ENCODE peak calls at places on chromosome 6, in four cellular contexts. Y is K562, L is transverse colon, W is stomach. T is an unnamed sample.

GRCh38 chr6:168315626-168316025 is 4.0 kb downstream of the DACT2 start:
- DNase-seq in Y (no peak), L (no peak), W (no peak), T (no peak)

GRCh38 chr6:33761922-33762629 is 15.4 kb upstream of the IP6K3 start:
- DNase-seq in Y (peak; percentile 84), L (peak; percentile 83), W (peak; percentile 73), T (no peak)

GRCh38 chr6:154395878-154396277 is 39.3 kb upstream of the IPCEF1 start:
- DNase-seq in Y (no peak), L (no peak), W (no peak), T (no peak)

GRCh38 chr6:93243379-93243778 is 176.0 kb downstream of the EPHA7 start:
- DNase-seq in Y (no peak), L (no peak), W (no peak), T (no peak)

GRCh38 chr6:2667617-2668016 is 83.1 kb downstream of the MYLK4 start:
- DNase-seq in Y (no peak), L (no peak), W (no peak), T (peak; percentile 39)

GRCh38 chr6:35128496-35128895 is 12.6 kb downstream of the TCP11 start:
- DNase-seq in Y (no peak), L (no peak), W (no peak), T (no peak)

GRCh38 chr6:79810878-79811277 is 136.5 kb downstream of the ELOVL4 start:
- DNase-seq in Y (no peak), L (no peak), W (no peak), T (no peak)

GRCh38 chr6:78492351-78493010 is 374.9 kb upstream of the IRAK1BP1 start:
- DNase-seq in Y (no peak), L (no peak), W (no peak), T (no peak)

GRCh38 chr6:105510746-105511145 is 107.9 kb upstream of the PREP start:
- DNase-seq in Y (no peak), L (no peak), W (no peak), T (no peak)

GRCh38 chr6:112934433-112935327 is 587.5 kb downstream of the RFPL4B start:
- DNase-seq in Y (no peak), L (no peak), W (no peak), T (no peak)

GRCh38 chr6:156425374-156425773 is 351.8 kb upstream of the ARID1B start:
- DNase-seq in Y (no peak), L (no peak), W (no peak), T (no peak)

GRCh38 chr6:109961666-109962065 is 16.4 kb upstream of the GPR6 start:
- DNase-seq in Y (no peak), L (no peak), W (no peak), T (no peak)

GRCh38 chr6:113461153-113461897 is 395.8 kb upstream of the MARCKS start:
- DNase-seq in Y (no peak), L (no peak), W (no peak), T (no peak)

GRCh38 chr6:160818934-160819333 is 116.9 kb downstream of the PLG start:
- DNase-seq in Y (no peak), L (no peak), W (no peak), T (no peak)

GRCh38 chr6:138403324-138403800 is 661 bp upstream of the HEBP2 start:
- DNase-seq in Y (peak; percentile 61), L (peak; percentile 56), W (peak; percentile 36), T (peak; percentile 90)

GRCh38 chr6:134814076-134814709 is 135.7 kb downstream of the ALDH8A1 start:
- DNase-seq in Y (no peak), L (no peak), W (no peak), T (no peak)

GRCh38 chr6:119241124-119241491 is 108.5 kb downstream of the MAN1A1 start:
- DNase-seq in Y (no peak), L (no peak), W (no peak), T (no peak)

GRCh38 chr6:55255061-55255571 is 72.2 kb upstream of the GFRAL start:
- DNase-seq in Y (no peak), L (no peak), W (no peak), T (no peak)

GRCh38 chr6:37005061-37005810 is at the start of gene FGD2:
- DNase-seq in Y (peak; percentile 65), L (peak; percentile 59), W (no peak), T (no peak)

GRCh38 chr6:167572841-167573271 is 248.0 kb downstream of the TTLL2 start:
- DNase-seq in Y (no peak), L (no peak), W (no peak), T (peak; percentile 91)

GRCh38 chr6:22251331-22251730 is 45.5 kb downstream of the PRL start:
- DNase-seq in Y (no peak), L (no peak), W (no peak), T (no peak)

GRCh38 chr6:13368716-13369115 is 40.4 kb upstream of the TBC1D7 start:
- DNase-seq in Y (no peak), L (no peak), W (no peak), T (no peak)

GRCh38 chr6:40287296-40287820 is 299.8 kb downstream of the LRFN2 start:
- DNase-seq in Y (no peak), L (no peak), W (no peak), T (no peak)

GRCh38 chr6:145731432-145731831 is 3.9 kb downstream of the EPM2A start:
- DNase-seq in Y (peak; percentile 32), L (no peak), W (no peak), T (no peak)

GRCh38 chr6:127415096-127415495 is 44.1 kb downstream of the KIAA0408 start:
- DNase-seq in Y (no peak), L (no peak), W (no peak), T (no peak)

GRCh38 chr6:18362058-18362561 is 25.0 kb upstream of the RNF144B start:
- DNase-seq in Y (no peak), L (no peak), W (no peak), T (peak; percentile 57)

GRCh38 chr6:167825759-167826229 is 917 bp upstream of the AFDN start:
- DNase-seq in Y (peak; percentile 87), L (peak; percentile 85), W (peak; percentile 84), T (no peak)

GRCh38 chr6:72374864-72375263 is 247.0 kb upstream of the KCNQ5 start:
- DNase-seq in Y (no peak), L (no peak), W (no peak), T (no peak)

GRCh38 chr6:28542440-28543293 is 17.0 kb downstream of the GPX5 start:
- DNase-seq in Y (peak; percentile 98), L (peak; percentile 58), W (no peak), T (no peak)

GRCh38 chr6:18388252-18388651 is 1.1 kb downstream of the RNF144B start:
- DNase-seq in Y (no peak), L (no peak), W (no peak), T (no peak)

GRCh38 chr6:33746036-33746600 is 587 bp downstream of the IP6K3 start:
- DNase-seq in Y (no peak), L (peak; percentile 58), W (no peak), T (no peak)

GRCh38 chr6:125798734-125799510 is 8.2 kb downstream of the NCOA7 start:
- DNase-seq in Y (no peak), L (no peak), W (no peak), T (no peak)

GRCh38 chr6:106145741-106146227 is 59.6 kb downstream of the PRDM1 start:
- DNase-seq in Y (no peak), L (no peak), W (peak; percentile 20), T (peak; percentile 86)

GRCh38 chr6:87558446-87558845 is 31.3 kb downstream of the RARS2 start:
- DNase-seq in Y (no peak), L (no peak), W (no peak), T (no peak)

GRCh38 chr6:163741743-163742363 is 327.3 kb downstream of the QKI start:
- DNase-seq in Y (peak; percentile 60), L (no peak), W (no peak), T (no peak)

GRCh38 chr6:40634429-40634828 is 47.3 kb upstream of the LRFN2 start:
- DNase-seq in Y (peak; percentile 4), L (no peak), W (no peak), T (no peak)

GRCh38 chr6:165662671-165663282 is at the start of gene PDE10A:
- DNase-seq in Y (no peak), L (no peak), W (peak; percentile 39), T (peak; percentile 91)

GRCh38 chr6:133227344-133227743 is 13.8 kb upstream of the EYA4 start:
- DNase-seq in Y (no peak), L (no peak), W (no peak), T (no peak)
- TF ChIP-seq POLR2AphosphoS5 in Y (no peak), L (no peak), W (no peak), T (no peak)

DNA sequence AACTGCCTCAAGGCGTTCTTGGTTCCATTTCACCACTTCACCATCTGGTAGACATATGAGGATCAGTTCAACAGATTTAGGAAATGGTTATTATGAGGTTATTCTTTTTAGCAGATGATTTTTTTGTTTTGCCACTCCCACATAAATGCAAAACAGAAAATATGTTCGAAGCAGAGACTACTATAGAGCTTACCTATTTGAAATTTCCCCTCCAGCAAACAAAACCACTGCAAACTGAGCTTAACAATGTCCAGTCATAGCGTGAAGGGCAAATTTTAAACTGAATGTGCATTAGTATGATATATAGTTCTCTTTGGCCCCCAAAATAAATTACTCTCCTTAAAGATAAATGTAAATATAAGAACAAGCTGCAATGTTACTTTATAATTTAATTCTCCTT is 520.4 kb upstream of the ADGRB3 start:
- DNase-seq in Y (no peak), L (no peak), W (no peak), T (no peak)
- H3K27ac ChIP-seq in Y (no peak overlapping the region), L (no peak overlapping the region), W (no peak overlapping the region), T (no peak overlapping the region)

GRCh38 chr6:20241102-20241501 is 28.8 kb upstream of the MBOAT1 start:
- DNase-seq in Y (no peak), L (no peak), W (no peak), T (no peak)
- TF ChIP-seq EP300 in Y (no peak), L (no peak), W (no peak), T (no peak)

DNA sequence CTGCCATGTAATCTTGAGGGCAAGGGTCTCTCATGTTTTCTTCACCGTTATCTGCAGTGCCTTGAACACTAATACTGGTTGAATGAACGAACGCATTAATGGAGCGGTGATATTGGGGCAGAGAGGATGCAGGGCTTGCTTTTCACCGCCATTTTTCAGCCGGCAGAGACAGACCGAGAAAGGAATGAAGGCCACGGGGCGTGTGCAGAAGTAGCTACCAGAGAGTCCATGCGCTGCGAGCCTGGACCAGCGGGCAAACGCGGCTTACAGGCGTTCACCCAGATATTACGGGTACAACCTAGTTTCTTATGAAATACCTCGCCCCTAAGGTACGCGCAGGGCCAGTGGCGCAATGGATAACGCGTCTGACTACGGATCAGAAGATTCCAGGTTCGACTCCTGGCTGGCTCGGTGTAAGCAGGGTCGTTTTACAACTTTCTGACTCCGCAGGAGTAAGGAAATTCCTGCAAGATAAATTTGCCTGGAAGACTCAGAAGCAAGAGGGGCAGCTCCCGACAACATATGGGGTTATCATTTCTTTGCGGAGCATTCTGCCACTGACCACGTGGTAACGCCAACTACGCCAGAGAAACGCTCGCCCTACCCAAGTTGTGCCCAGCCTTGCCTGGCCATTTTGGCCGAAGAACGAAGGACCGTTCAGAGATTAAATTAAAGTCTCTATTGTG is 863 bp upstream of the HMGN4 start:
- DNase-seq in Y (peak; percentile 96), L (peak; percentile 92), W (peak; percentile 89), T (peak; percentile 99)
- TF ChIP-seq POLR2AphosphoS5 in Y (no peak), L (no peak), W (peak; percentile 88), T (peak; percentile 87)

DNA sequence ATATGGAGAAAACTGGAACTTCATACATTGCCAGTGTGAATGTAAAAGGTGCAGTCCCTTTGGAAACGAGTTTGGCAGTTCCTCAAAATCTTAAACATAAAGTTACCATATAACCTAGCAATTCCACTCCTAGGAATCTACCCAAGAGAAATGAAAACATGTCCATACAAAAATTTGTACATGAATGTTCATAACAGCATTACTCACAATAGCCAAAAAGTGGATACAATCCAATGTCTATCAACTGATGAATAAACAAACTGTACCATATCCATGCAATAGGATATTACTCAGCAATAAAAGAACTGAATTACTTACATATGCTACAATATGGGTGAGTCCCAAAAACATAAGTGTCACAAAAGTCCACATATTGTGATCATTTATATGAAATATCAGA is 48.7 kb upstream of the ERVFRD-1 start:
- DNase-seq in Y (no peak), L (no peak), W (no peak), T (no peak)
- H3K27ac ChIP-seq in Y (no peak overlapping the region), L (no peak overlapping the region), W (no peak overlapping the region), T (no peak overlapping the region)

T was measured in esophagus muscularis mucosa.